ENCODE peak calls at places on chromosomes 12 and 14, in seven cellular contexts. B is colonic mucosa, X is ascending aorta, L is transverse colon, E is endothelial cell of umbilical vein, H is GM23248, O is IMR-90. R is an unnamed sample.
A peak's percentile ranks its signal among the peaks of the same experiment; 100 is the strongest.

GRCh38 chr12:50642755-50643154 is 121.1 kb upstream of the ATF1 start:
- DNase-seq in B (no peak), X (no peak), L (no peak), E (no peak), H (no peak), O (no peak), R (no peak)

GRCh38 chr14:99724196-99724891 is 40.2 kb downstream of the CYP46A1 start:
- DNase-seq in B (no peak), X (no peak), L (no peak), E (no peak), H (no peak), O (peak; percentile 49), R (no peak)

GRCh38 chr12:88897723-88898122 is 317.5 kb upstream of the KITLG start:
- DNase-seq in B (no peak), X (no peak), L (no peak), E (peak; percentile 95), H (peak; percentile 32), O (peak; percentile 71), R (no peak)

GRCh38 chr14:74858022-74858421 is 17.9 kb downstream of the PROX2 start:
- DNase-seq in B (no peak), X (no peak), L (no peak), E (no peak), H (peak; percentile 55), O (no peak), R (no peak)

GRCh38 chr12:124027753-124028559 is 54.9 kb downstream of the ZNF664 start:
- DNase-seq in B (no peak), X (no peak), L (no peak), E (no peak), H (no peak), O (no peak), R (peak; percentile 67)

GRCh38 chr12:114665411-114666181 is 18.4 kb downstream of the TBX3 start:
- DNase-seq in B (no peak), X (no peak), L (no peak), E (no peak), H (no peak), O (no peak), R (no peak)

GRCh38 chr12:102522768-102523167 is 42.4 kb upstream of the IGF1 start:
- DNase-seq in B (no peak), X (no peak), L (no peak), E (no peak), H (no peak), O (no peak), R (no peak)

GRCh38 chr14:29352681-29353080 is 575.0 kb downstream of the PRKD1 start:
- DNase-seq in B (no peak), X (no peak), L (no peak), E (no peak), H (peak; percentile 39), O (no peak), R (no peak)

GRCh38 chr12:89977356-89978185 is 268.9 kb upstream of the ATP2B1 start:
- DNase-seq in B (no peak), X (no peak), L (no peak), E (no peak), H (peak; percentile 56), O (peak; percentile 52), R (no peak)

GRCh38 chr12:115362319-115362976 is 678.5 kb upstream of the TBX3 start:
- DNase-seq in B (no peak), X (no peak), L (no peak), E (no peak), H (peak; percentile 65), O (peak; percentile 28), R (no peak)

GRCh38 chr14:101480022-101480746 is 81.1 kb upstream of the DIO3 start:
- DNase-seq in B (peak; percentile 15), X (no peak), L (no peak), E (no peak), H (no peak), O (no peak), R (no peak)

GRCh38 chr12:71828813-71829212 is 10.7 kb upstream of the TBC1D15 start:
- DNase-seq in B (no peak), X (no peak), L (no peak), E (no peak), H (no peak), O (no peak), R (no peak)
- H3K4me3 ChIP-seq in B (no peak overlapping the region), X (no peak overlapping the region), L (no peak overlapping the region), E (no peak overlapping the region), H (no peak overlapping the region), O (no peak overlapping the region), R (no peak overlapping the region)

GRCh38 chr12:63882844-63883243 is 38.3 kb downstream of the SRGAP1 start:
- DNase-seq in B (no peak), X (no peak), L (no peak), E (no peak), H (no peak), O (peak; percentile 59), R (peak; percentile 30)
- H3K27ac ChIP-seq in B (no peak overlapping the region), X (no peak overlapping the region), L (no peak overlapping the region), E (no peak overlapping the region), H (no peak overlapping the region), O (no peak overlapping the region), R (no peak overlapping the region)

GRCh38 chr14:39430762-39431415 is 1.3 kb downstream of the FBXO33 start:
- DNase-seq in B (no peak), X (no peak), L (no peak), E (peak; percentile 20), H (peak; percentile 62), O (peak; percentile 13), R (no peak)
- H3K4me3 ChIP-seq in B (peak overlapping the region; percentile 96), X (peak overlapping the region; percentile 98), L (peak overlapping the region; percentile 86), E (peak overlapping the region; percentile 85), H (peak overlapping the region; percentile 88), O (peak overlapping the region; percentile 60), R (peak overlapping the region; percentile 95)

DNA sequence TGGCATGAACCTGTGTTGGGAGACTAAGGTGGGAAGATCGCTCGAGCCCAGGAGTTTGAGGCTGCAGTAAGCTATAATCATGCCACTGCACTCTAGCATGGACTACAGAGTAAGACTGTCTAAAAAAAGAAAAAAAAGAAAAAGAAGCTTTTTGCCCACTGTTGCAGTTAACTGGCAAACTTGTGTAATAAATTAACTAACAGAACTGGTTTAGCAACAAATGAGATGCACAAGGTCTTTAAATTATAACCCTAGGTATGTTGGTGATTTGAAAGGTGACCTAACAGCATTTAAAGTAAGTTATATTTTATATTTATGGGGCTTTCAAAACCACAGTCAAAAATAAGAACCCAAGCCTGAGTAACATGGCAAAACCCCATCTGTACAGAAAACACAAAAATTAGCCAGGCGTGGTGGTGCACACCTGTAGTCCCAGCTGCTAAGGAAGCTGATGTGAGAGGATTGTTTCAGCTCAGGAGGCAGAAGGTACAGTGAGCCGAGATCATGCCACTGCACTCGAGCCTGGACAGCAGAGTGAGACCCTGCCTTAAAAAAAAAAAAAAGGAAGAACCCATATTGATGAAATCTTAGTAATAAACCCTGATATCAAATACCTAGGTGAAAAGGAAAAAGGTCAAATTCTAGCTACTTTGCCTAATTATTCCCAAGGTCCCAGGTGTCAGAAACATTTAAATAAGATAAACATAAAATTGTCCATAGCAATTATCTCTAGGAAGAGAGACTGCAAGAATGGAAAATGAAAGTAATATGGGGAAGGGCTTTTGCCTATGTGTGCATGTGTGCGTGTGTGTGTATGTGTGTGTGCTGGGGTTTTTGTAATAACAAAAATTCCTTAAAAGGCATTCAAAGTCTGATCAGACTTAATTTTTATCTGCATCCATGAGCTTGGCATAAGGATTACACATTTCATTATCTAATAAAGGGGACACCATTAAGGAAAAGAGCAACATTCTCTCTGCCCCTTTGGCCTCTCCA is 15.4 kb downstream of the SYNE2 start:
- DNase-seq in B (no peak), X (no peak), L (no peak), E (peak; percentile 55), H (no peak), O (peak; percentile 23), R (no peak)
- H3K27ac ChIP-seq in B (no peak overlapping the region), X (peak overlapping the region; percentile 31), L (peak overlapping the region; percentile 57), E (no peak overlapping the region), H (no peak overlapping the region), O (no peak overlapping the region), R (peak overlapping the region; percentile 10)

R was measured in left ventricle myocardium inferior.